ENCODE peak calls at places on chromosomes 1 and 21, in ten cellular contexts. One of them, this sample, is unnamed.

GRCh38 chr1:46991083-46991923 is 32.2 kb upstream of the CYP4X1 start:
- DNase-seq in dorsolateral prefrontal cortex: no peak
- DNase-seq in A549: no peak
- DNase-seq in neural progenitor cell: peak; percentile 74
- DNase-seq in fibroblast of pulmonary artery: no peak
- DNase-seq in mucosa of descending colon: no peak
- DNase-seq in PC-3: peak; percentile 63
- DNase-seq in activated CD8-positive, alpha-beta T cell treated with anti-CD3 and anti-CD28 coated beads for 36 hours: no peak
- DNase-seq in GM10248: no peak
- DNase-seq in astrocyte of the spinal cord: peak; percentile 5
- DNase-seq in this sample: no peak

GRCh38 chr1:195766709-195767108 is 841.5 kb downstream of the KCNT2 start:
- DNase-seq in dorsolateral prefrontal cortex: no peak
- DNase-seq in A549: no peak
- DNase-seq in neural progenitor cell: no peak
- DNase-seq in fibroblast of pulmonary artery: peak; percentile 16
- DNase-seq in mucosa of descending colon: no peak
- DNase-seq in PC-3: peak; percentile 15
- DNase-seq in activated CD8-positive, alpha-beta T cell treated with anti-CD3 and anti-CD28 coated beads for 36 hours: no peak
- DNase-seq in GM10248: no peak
- DNase-seq in astrocyte of the spinal cord: peak; percentile 23
- DNase-seq in this sample: no peak

GRCh38 chr1:218171302-218171893 is 113.7 kb upstream of the RRP15 start:
- DNase-seq in dorsolateral prefrontal cortex: no peak
- DNase-seq in A549: peak; percentile 7
- DNase-seq in neural progenitor cell: peak; percentile 39
- DNase-seq in fibroblast of pulmonary artery: peak; percentile 66
- DNase-seq in mucosa of descending colon: no peak
- DNase-seq in PC-3: peak; percentile 87
- DNase-seq in activated CD8-positive, alpha-beta T cell treated with anti-CD3 and anti-CD28 coated beads for 36 hours: no peak
- DNase-seq in GM10248: peak; percentile 14
- DNase-seq in astrocyte of the spinal cord: peak; percentile 52
- DNase-seq in this sample: peak; percentile 15

GRCh38 chr1:12475947-12476346 is 142.1 kb downstream of the DHRS3 start:
- DNase-seq in dorsolateral prefrontal cortex: no peak
- DNase-seq in A549: no peak
- DNase-seq in neural progenitor cell: no peak
- DNase-seq in fibroblast of pulmonary artery: no peak
- DNase-seq in mucosa of descending colon: no peak
- DNase-seq in PC-3: peak; percentile 73
- DNase-seq in activated CD8-positive, alpha-beta T cell treated with anti-CD3 and anti-CD28 coated beads for 36 hours: peak; percentile 58
- DNase-seq in GM10248: no peak
- DNase-seq in astrocyte of the spinal cord: peak; percentile 81
- DNase-seq in this sample: no peak

GRCh38 chr1:213122514-213122929 is 71.5 kb downstream of the RPS6KC1 start:
- DNase-seq in dorsolateral prefrontal cortex: no peak
- DNase-seq in A549: no peak
- DNase-seq in neural progenitor cell: peak; percentile 57
- DNase-seq in fibroblast of pulmonary artery: peak; percentile 83
- DNase-seq in mucosa of descending colon: no peak
- DNase-seq in PC-3: peak; percentile 89
- DNase-seq in activated CD8-positive, alpha-beta T cell treated with anti-CD3 and anti-CD28 coated beads for 36 hours: no peak
- DNase-seq in GM10248: no peak
- DNase-seq in astrocyte of the spinal cord: peak; percentile 76
- DNase-seq in this sample: no peak

GRCh38 chr1:6824665-6825368 is 39.6 kb downstream of the CAMTA1 start:
- DNase-seq in dorsolateral prefrontal cortex: no peak
- DNase-seq in A549: no peak
- DNase-seq in neural progenitor cell: no peak
- DNase-seq in fibroblast of pulmonary artery: no peak
- DNase-seq in mucosa of descending colon: no peak
- DNase-seq in PC-3: no peak
- DNase-seq in activated CD8-positive, alpha-beta T cell treated with anti-CD3 and anti-CD28 coated beads for 36 hours: no peak
- DNase-seq in GM10248: no peak
- DNase-seq in astrocyte of the spinal cord: no peak
- DNase-seq in this sample: no peak

GRCh38 chr1:52904590-52905375 is 16.8 kb downstream of the ECHDC2 start:
- DNase-seq in dorsolateral prefrontal cortex: no peak
- DNase-seq in A549: peak; percentile 61
- DNase-seq in neural progenitor cell: peak; percentile 72
- DNase-seq in fibroblast of pulmonary artery: peak; percentile 31
- DNase-seq in mucosa of descending colon: peak; percentile 34
- DNase-seq in PC-3: peak; percentile 37
- DNase-seq in activated CD8-positive, alpha-beta T cell treated with anti-CD3 and anti-CD28 coated beads for 36 hours: peak; percentile 67
- DNase-seq in GM10248: peak; percentile 76
- DNase-seq in astrocyte of the spinal cord: no peak
- DNase-seq in this sample: peak; percentile 78

GRCh38 chr1:113868387-113869083 is 3.0 kb downstream of the PTPN22 start:
- DNase-seq in dorsolateral prefrontal cortex: no peak
- DNase-seq in A549: no peak
- DNase-seq in neural progenitor cell: no peak
- DNase-seq in fibroblast of pulmonary artery: peak; percentile 26
- DNase-seq in mucosa of descending colon: no peak
- DNase-seq in PC-3: peak; percentile 68
- DNase-seq in activated CD8-positive, alpha-beta T cell treated with anti-CD3 and anti-CD28 coated beads for 36 hours: peak; percentile 31
- DNase-seq in GM10248: no peak
- DNase-seq in astrocyte of the spinal cord: peak; percentile 23
- DNase-seq in this sample: no peak

GRCh38 chr21:38333290-38334272 is 76.8 kb downstream of the KCNJ15 start:
- DNase-seq in dorsolateral prefrontal cortex: no peak
- DNase-seq in A549: no peak
- DNase-seq in neural progenitor cell: no peak
- DNase-seq in fibroblast of pulmonary artery: peak; percentile 59
- DNase-seq in mucosa of descending colon: no peak
- DNase-seq in PC-3: no peak
- DNase-seq in activated CD8-positive, alpha-beta T cell treated with anti-CD3 and anti-CD28 coated beads for 36 hours: no peak
- DNase-seq in GM10248: no peak
- DNase-seq in astrocyte of the spinal cord: no peak
- DNase-seq in this sample: peak; percentile 30

DNA sequence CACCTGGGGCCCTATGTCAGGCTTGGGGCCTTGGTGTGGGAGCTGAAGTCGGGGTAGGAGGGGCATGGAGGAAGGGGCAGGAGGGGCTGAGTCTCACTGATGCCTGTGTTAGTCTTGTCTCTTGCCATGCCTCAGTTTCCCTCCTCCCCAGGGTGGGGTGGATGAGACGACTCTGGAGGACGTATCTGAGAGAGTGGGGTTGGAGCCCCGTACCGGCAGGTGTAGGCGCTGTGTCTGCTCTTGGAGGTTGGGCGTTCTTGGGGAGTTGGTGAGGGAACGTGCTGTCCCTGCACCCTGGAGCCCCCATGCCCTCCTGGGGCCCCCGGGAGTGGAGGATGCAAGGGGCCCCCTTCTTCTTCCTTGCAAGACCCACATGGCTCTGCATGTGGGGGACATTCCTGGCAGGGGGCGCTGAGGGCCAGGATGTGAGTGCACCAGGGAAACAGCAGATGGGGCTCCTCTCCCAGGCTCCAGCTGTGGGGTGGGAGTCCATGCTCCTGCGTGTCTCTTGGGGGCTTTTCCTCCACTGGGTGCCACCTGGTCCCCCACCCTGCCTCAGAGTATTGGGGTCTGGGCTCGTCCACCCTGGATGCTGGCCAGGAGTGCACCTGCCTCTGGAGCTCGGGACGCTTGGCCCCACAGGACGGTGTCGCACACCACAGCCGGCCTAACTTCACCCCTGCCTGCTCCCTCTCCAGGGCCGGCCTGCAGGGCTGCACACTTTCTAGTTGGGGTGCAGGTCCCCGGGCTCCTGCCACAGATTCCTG is 1.4 kb upstream of the TNFRSF14 start:
- DNase-seq in dorsolateral prefrontal cortex: no peak
- DNase-seq in A549: no peak
- DNase-seq in neural progenitor cell: peak; percentile 64
- DNase-seq in fibroblast of pulmonary artery: no peak
- DNase-seq in mucosa of descending colon: peak; percentile 74
- DNase-seq in PC-3: peak; percentile 34
- DNase-seq in activated CD8-positive, alpha-beta T cell treated with anti-CD3 and anti-CD28 coated beads for 36 hours: peak; percentile 82
- DNase-seq in GM10248: peak; percentile 70
- DNase-seq in astrocyte of the spinal cord: no peak
- DNase-seq in this sample: peak; percentile 77
- TF ChIP-seq CTCF in dorsolateral prefrontal cortex: no peak
- TF ChIP-seq CTCF in A549: no peak
- TF ChIP-seq CTCF in neural progenitor cell: peak; percentile 56
- TF ChIP-seq CTCF in fibroblast of pulmonary artery: peak; percentile 35
- TF ChIP-seq CTCF in mucosa of descending colon: peak; percentile 31
- TF ChIP-seq CTCF in PC-3: peak; percentile 74
- TF ChIP-seq CTCF in activated CD8-positive, alpha-beta T cell treated with anti-CD3 and anti-CD28 coated beads for 36 hours: peak; percentile 69
- TF ChIP-seq CTCF in GM10248: peak; percentile 88
- TF ChIP-seq CTCF in astrocyte of the spinal cord: peak; percentile 55
- TF ChIP-seq CTCF in this sample: peak; percentile 89

GRCh38 chr1:153399401-153400055 is 8.7 kb upstream of the S100A8 start:
- DNase-seq in dorsolateral prefrontal cortex: no peak
- DNase-seq in A549: no peak
- DNase-seq in neural progenitor cell: no peak
- DNase-seq in fibroblast of pulmonary artery: no peak
- DNase-seq in mucosa of descending colon: no peak
- DNase-seq in PC-3: no peak
- DNase-seq in activated CD8-positive, alpha-beta T cell treated with anti-CD3 and anti-CD28 coated beads for 36 hours: no peak
- DNase-seq in GM10248: no peak
- DNase-seq in astrocyte of the spinal cord: no peak
- DNase-seq in this sample: no peak

GRCh38 chr1:153397924-153398651 is 7.2 kb upstream of the S100A8 start:
- DNase-seq in dorsolateral prefrontal cortex: no peak
- DNase-seq in A549: no peak
- DNase-seq in neural progenitor cell: no peak
- DNase-seq in fibroblast of pulmonary artery: no peak
- DNase-seq in mucosa of descending colon: no peak
- DNase-seq in PC-3: no peak
- DNase-seq in activated CD8-positive, alpha-beta T cell treated with anti-CD3 and anti-CD28 coated beads for 36 hours: no peak
- DNase-seq in GM10248: no peak
- DNase-seq in astrocyte of the spinal cord: no peak
- DNase-seq in this sample: no peak

GRCh38 chr1:153401461-153401860 is 10.6 kb upstream of the S100A8 start:
- DNase-seq in dorsolateral prefrontal cortex: no peak
- DNase-seq in A549: no peak
- DNase-seq in neural progenitor cell: no peak
- DNase-seq in fibroblast of pulmonary artery: no peak
- DNase-seq in mucosa of descending colon: no peak
- DNase-seq in PC-3: no peak
- DNase-seq in activated CD8-positive, alpha-beta T cell treated with anti-CD3 and anti-CD28 coated beads for 36 hours: no peak
- DNase-seq in GM10248: no peak
- DNase-seq in astrocyte of the spinal cord: no peak
- DNase-seq in this sample: no peak

GRCh38 chr1:153402226-153402625 is 11.4 kb upstream of the S100A8 start:
- DNase-seq in dorsolateral prefrontal cortex: no peak
- DNase-seq in A549: no peak
- DNase-seq in neural progenitor cell: no peak
- DNase-seq in fibroblast of pulmonary artery: no peak
- DNase-seq in mucosa of descending colon: no peak
- DNase-seq in PC-3: no peak
- DNase-seq in activated CD8-positive, alpha-beta T cell treated with anti-CD3 and anti-CD28 coated beads for 36 hours: no peak
- DNase-seq in GM10248: no peak
- DNase-seq in astrocyte of the spinal cord: no peak
- DNase-seq in this sample: no peak

GRCh38 chr1:153400244-153400643 is 9.4 kb upstream of the S100A8 start:
- DNase-seq in dorsolateral prefrontal cortex: no peak
- DNase-seq in A549: no peak
- DNase-seq in neural progenitor cell: no peak
- DNase-seq in fibroblast of pulmonary artery: peak; percentile 7
- DNase-seq in mucosa of descending colon: no peak
- DNase-seq in PC-3: no peak
- DNase-seq in activated CD8-positive, alpha-beta T cell treated with anti-CD3 and anti-CD28 coated beads for 36 hours: no peak
- DNase-seq in GM10248: no peak
- DNase-seq in astrocyte of the spinal cord: no peak
- DNase-seq in this sample: no peak
- TF ChIP-seq CTCF in dorsolateral prefrontal cortex: no peak
- TF ChIP-seq CTCF in A549: no peak
- TF ChIP-seq CTCF in neural progenitor cell: peak; percentile 17
- TF ChIP-seq CTCF in fibroblast of pulmonary artery: peak; percentile 23
- TF ChIP-seq CTCF in mucosa of descending colon: no peak
- TF ChIP-seq CTCF in PC-3: peak; percentile 41
- TF ChIP-seq CTCF in activated CD8-positive, alpha-beta T cell treated with anti-CD3 and anti-CD28 coated beads for 36 hours: no peak
- TF ChIP-seq CTCF in GM10248: no peak
- TF ChIP-seq CTCF in astrocyte of the spinal cord: no peak
- TF ChIP-seq CTCF in this sample: peak; percentile 22

GRCh38 chr1:33110477-33110876 is 29.5 kb downstream of the AZIN2 start:
- DNase-seq in dorsolateral prefrontal cortex: no peak
- DNase-seq in A549: no peak
- DNase-seq in neural progenitor cell: no peak
- DNase-seq in fibroblast of pulmonary artery: no peak
- DNase-seq in mucosa of descending colon: no peak
- DNase-seq in PC-3: no peak
- DNase-seq in activated CD8-positive, alpha-beta T cell treated with anti-CD3 and anti-CD28 coated beads for 36 hours: no peak
- DNase-seq in GM10248: no peak
- DNase-seq in astrocyte of the spinal cord: no peak
- DNase-seq in this sample: no peak

GRCh38 chr1:33117440-33118085 is 36.6 kb downstream of the AZIN2 start:
- DNase-seq in dorsolateral prefrontal cortex: no peak
- DNase-seq in A549: no peak
- DNase-seq in neural progenitor cell: no peak
- DNase-seq in fibroblast of pulmonary artery: no peak
- DNase-seq in mucosa of descending colon: no peak
- DNase-seq in PC-3: no peak
- DNase-seq in activated CD8-positive, alpha-beta T cell treated with anti-CD3 and anti-CD28 coated beads for 36 hours: no peak
- DNase-seq in GM10248: no peak
- DNase-seq in astrocyte of the spinal cord: no peak
- DNase-seq in this sample: no peak

DNA sequence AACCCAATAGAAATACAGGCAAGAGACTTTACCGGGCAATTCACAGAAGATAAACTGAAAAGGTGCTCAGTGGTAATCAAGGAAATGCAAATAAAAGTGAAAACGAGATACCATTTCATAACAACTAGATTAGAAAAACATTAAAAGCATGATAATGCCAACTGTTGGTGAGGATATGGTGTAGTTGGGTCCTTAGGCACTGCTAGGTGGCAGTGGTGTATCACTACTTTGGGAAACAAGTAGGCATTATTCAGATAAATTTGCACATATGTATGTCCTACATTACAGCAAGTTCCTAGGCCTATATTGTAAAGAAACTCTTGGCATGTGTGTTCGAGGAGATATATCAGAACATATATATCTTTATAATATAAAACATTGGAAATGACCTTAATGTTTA is 31.0 kb downstream of the AZIN2 start:
- DNase-seq in dorsolateral prefrontal cortex: no peak
- DNase-seq in A549: no peak
- DNase-seq in neural progenitor cell: no peak
- DNase-seq in fibroblast of pulmonary artery: peak; percentile 60
- DNase-seq in mucosa of descending colon: no peak
- DNase-seq in PC-3: peak; percentile 54
- DNase-seq in activated CD8-positive, alpha-beta T cell treated with anti-CD3 and anti-CD28 coated beads for 36 hours: no peak
- DNase-seq in GM10248: no peak
- DNase-seq in astrocyte of the spinal cord: peak; percentile 43
- DNase-seq in this sample: no peak
- TF ChIP-seq CTCF in dorsolateral prefrontal cortex: peak; percentile 35
- TF ChIP-seq CTCF in A549: peak; percentile 21
- TF ChIP-seq CTCF in neural progenitor cell: peak; percentile 43
- TF ChIP-seq CTCF in fibroblast of pulmonary artery: peak; percentile 47
- TF ChIP-seq CTCF in mucosa of descending colon: no peak
- TF ChIP-seq CTCF in PC-3: peak; percentile 80
- TF ChIP-seq CTCF in activated CD8-positive, alpha-beta T cell treated with anti-CD3 and anti-CD28 coated beads for 36 hours: peak; percentile 33
- TF ChIP-seq CTCF in GM10248: peak; percentile 50
- TF ChIP-seq CTCF in astrocyte of the spinal cord: peak; percentile 53
- TF ChIP-seq CTCF in this sample: peak; percentile 37

DNA sequence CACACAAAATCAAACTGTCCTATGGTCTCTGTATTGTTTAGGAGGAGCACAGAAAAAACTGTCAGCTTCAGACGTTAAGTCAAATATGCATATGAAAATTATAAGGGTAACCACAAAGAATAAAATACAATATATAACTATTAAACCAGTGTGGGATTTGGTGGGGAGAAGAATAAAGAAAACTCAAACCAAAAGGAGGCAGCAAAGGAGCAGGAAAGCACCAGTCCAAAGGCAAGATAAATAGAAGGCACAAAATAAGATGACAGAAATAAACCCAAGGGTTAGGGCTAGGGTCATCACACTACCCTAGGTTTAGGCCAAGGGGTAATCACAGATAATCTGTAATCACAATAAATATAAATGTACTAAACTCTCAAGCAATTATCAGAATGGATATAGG is 32.8 kb downstream of the DLGAP3 start:
- DNase-seq in dorsolateral prefrontal cortex: no peak
- DNase-seq in A549: no peak
- DNase-seq in neural progenitor cell: no peak
- DNase-seq in fibroblast of pulmonary artery: peak; percentile 21
- DNase-seq in mucosa of descending colon: no peak
- DNase-seq in PC-3: no peak
- DNase-seq in activated CD8-positive, alpha-beta T cell treated with anti-CD3 and anti-CD28 coated beads for 36 hours: no peak
- DNase-seq in GM10248: no peak
- DNase-seq in astrocyte of the spinal cord: no peak
- DNase-seq in this sample: no peak
- TF ChIP-seq CTCF in dorsolateral prefrontal cortex: no peak
- TF ChIP-seq CTCF in A549: no peak
- TF ChIP-seq CTCF in neural progenitor cell: no peak
- TF ChIP-seq CTCF in fibroblast of pulmonary artery: peak; percentile 13
- TF ChIP-seq CTCF in mucosa of descending colon: no peak
- TF ChIP-seq CTCF in PC-3: peak; percentile 36
- TF ChIP-seq CTCF in activated CD8-positive, alpha-beta T cell treated with anti-CD3 and anti-CD28 coated beads for 36 hours: no peak
- TF ChIP-seq CTCF in GM10248: no peak
- TF ChIP-seq CTCF in astrocyte of the spinal cord: no peak
- TF ChIP-seq CTCF in this sample: peak; percentile 35

This sample was measured in GM13977.